ENCODE peak calls at places on chromosomes 1 and 21, in seven cellular contexts. Q is caudate nucleus, X is left ventricle myocardium inferior, U is neuronal stem cell, O is breast epithelium, J is body of pancreas, D is hepatocyte. G is an unnamed sample.

GRCh38 chr21:36470294-36470693 is 9.6 kb downstream of the CLDN14 start:
- DNase-seq in Q (no peak), X (no peak), U (no peak), O (no peak), J (no peak), D (no peak), G (no peak)

GRCh38 chr1:173149887-173150286 is 57.2 kb downstream of the TNFSF4 start:
- DNase-seq in Q (no peak), X (no peak), U (no peak), O (no peak), J (no peak), D (peak), G (no peak)

GRCh38 chr1:1072299-1072848 is 1.7 kb downstream of the RNF223 start:
- DNase-seq in Q (no peak), X (no peak), U (no peak), O (no peak), J (no peak), D (no peak), G (no peak)

GRCh38 chr21:42724226-42724920 is 71.0 kb downstream of the PDE9A start:
- DNase-seq in Q (no peak), X (no peak), U (no peak), O (no peak), J (no peak), D (peak), G (no peak)

GRCh38 chr1:169879034-169879835 is 14.5 kb downstream of the SCYL3 start:
- DNase-seq in Q (no peak), X (no peak), U (no peak), O (no peak), J (no peak), D (no peak), G (no peak)

GRCh38 chr1:214445846-214446614 is 105.4 kb downstream of the PTPN14 start:
- DNase-seq in Q (no peak), X (no peak), U (no peak), O (no peak), J (no peak), D (peak), G (no peak)

GRCh38 chr1:71565831-71566230 is 485.0 kb upstream of the ZRANB2 start:
- DNase-seq in Q (no peak), X (no peak), U (no peak), O (no peak), J (no peak), D (no peak), G (no peak)

GRCh38 chr1:203406446-203407045 is 55.6 kb upstream of the FMOD start:
- DNase-seq in Q (no peak), X (peak), U (no peak), O (no peak), J (no peak), D (no peak), G (no peak)

GRCh38 chr1:89633745-89634625 is 1.1 kb downstream of the LRRC8C start:
- DNase-seq in Q (no peak), X (no peak), U (peak), O (peak), J (no peak), D (peak), G (peak)

GRCh38 chr1:206503591-206504362 is 3.6 kb upstream of the RASSF5 start:
- DNase-seq in Q (no peak), X (no peak), U (no peak), O (no peak), J (no peak), D (peak), G (no peak)

GRCh38 chr1:50981741-50982140 is 11.7 kb downstream of the CDKN2C start:
- DNase-seq in Q (no peak), X (no peak), U (no peak), O (no peak), J (no peak), D (no peak), G (no peak)

GRCh38 chr1:151992345-151993083 is 1.1 kb downstream of the S100A10 start:
- DNase-seq in Q (no peak), X (peak), U (no peak), O (peak), J (peak), D (peak), G (no peak)

GRCh38 chr21:45292399-45293213 is 4.9 kb upstream of the POFUT2 start:
- DNase-seq in Q (peak), X (peak), U (peak), O (peak), J (peak), D (peak), G (peak)

GRCh38 chr1:33601751-33602150 is 129.3 kb downstream of the ZSCAN20 start:
- DNase-seq in Q (no peak), X (no peak), U (no peak), O (no peak), J (no peak), D (no peak), G (no peak)

GRCh38 chr1:171811671-171812070 is 29.6 kb upstream of the DNM3 start:
- DNase-seq in Q (no peak), X (no peak), U (no peak), O (no peak), J (no peak), D (no peak), G (no peak)

GRCh38 chr1:67722292-67722944 is 37.4 kb downstream of the GADD45A start:
- DNase-seq in Q (no peak), X (no peak), U (no peak), O (no peak), J (no peak), D (no peak), G (no peak)

GRCh38 chr1:155607708-155608107 is 2.3 kb upstream of the MSTO1 start:
- DNase-seq in Q (no peak), X (no peak), U (no peak), O (no peak), J (no peak), D (no peak), G (peak)

GRCh38 chr1:42690477-42691156 is 8.4 kb downstream of the YBX1 start:
- DNase-seq in Q (no peak), X (no peak), U (no peak), O (no peak), J (no peak), D (no peak), G (no peak)

GRCh38 chr1:4745560-4745959 is 91.2 kb downstream of the AJAP1 start:
- DNase-seq in Q (no peak), X (no peak), U (no peak), O (no peak), J (no peak), D (no peak), G (peak)

GRCh38 chr1:193432979-193433587 is 246.7 kb upstream of the B3GALT2 start:
- DNase-seq in Q (no peak), X (no peak), U (no peak), O (no peak), J (no peak), D (no peak), G (no peak)

GRCh38 chr1:98903726-98904125 is 100.9 kb downstream of the PLPPR5 start:
- DNase-seq in Q (no peak), X (no peak), U (no peak), O (no peak), J (no peak), D (no peak), G (no peak)

GRCh38 chr1:223189903-223190724 is 47.1 kb upstream of the TLR5 start:
- DNase-seq in Q (no peak), X (no peak), U (no peak), O (no peak), J (no peak), D (no peak), G (peak)

GRCh38 chr1:209989525-209989924 is 51.5 kb downstream of the SYT14 start:
- DNase-seq in Q (no peak), X (no peak), U (no peak), O (no peak), J (no peak), D (peak), G (peak)

GRCh38 chr21:45828580-45829565 is 152.7 kb upstream of the COL6A1 start:
- DNase-seq in Q (no peak), X (no peak), U (no peak), O (no peak), J (no peak), D (peak), G (no peak)

GRCh38 chr21:22476726-22477646 is 1478.8 kb downstream of the NCAM2 start:
- DNase-seq in Q (no peak), X (no peak), U (no peak), O (no peak), J (no peak), D (no peak), G (no peak)

GRCh38 chr21:46226920-46227599 is 1.5 kb downstream of the LSS start:
- DNase-seq in Q (no peak), X (no peak), U (no peak), O (no peak), J (no peak), D (peak), G (peak)

GRCh38 chr1:119475866-119476439 is 31.1 kb upstream of the HSD3B1 start:
- DNase-seq in Q (no peak), X (peak), U (peak), O (peak), J (peak), D (peak), G (peak)

GRCh38 chr1:156926175-156926574 is 5.7 kb downstream of the LRRC71 start:
- DNase-seq in Q (no peak), X (peak), U (no peak), O (peak), J (no peak), D (peak), G (no peak)

GRCh38 chr1:51518730-51519047 is 377 bp downstream of the EPS15 start:
- DNase-seq in Q (no peak), X (peak), U (no peak), O (peak), J (peak), D (peak), G (peak)

GRCh38 chr1:160797861-160798273 is 1.9 kb downstream of the LY9 start:
- DNase-seq in Q (no peak), X (no peak), U (no peak), O (no peak), J (no peak), D (no peak), G (peak)

GRCh38 chr1:198542632-198543031 is 2.2 kb upstream of the ATP6V1G3 start:
- DNase-seq in Q (no peak), X (no peak), U (no peak), O (no peak), J (no peak), D (no peak), G (no peak)

GRCh38 chr1:31238986-31239613 is 587 bp downstream of the NKAIN1 start:
- DNase-seq in Q (no peak), X (no peak), U (peak), O (no peak), J (no peak), D (peak), G (no peak)

GRCh38 chr1:30232288-30232899 is 491.0 kb downstream of the MATN1 start:
- DNase-seq in Q (no peak), X (no peak), U (no peak), O (no peak), J (no peak), D (peak), G (peak)

GRCh38 chr21:42532466-42533181 is 19.0 kb downstream of the SLC37A1 start:
- DNase-seq in Q (peak), X (peak), U (no peak), O (no peak), J (no peak), D (no peak), G (no peak)

GRCh38 chr1:57277681-57278080 is 146.2 kb downstream of the DAB1 start:
- DNase-seq in Q (no peak), X (no peak), U (no peak), O (no peak), J (no peak), D (no peak), G (no peak)

GRCh38 chr21:33205476-33205875 is 24.3 kb upstream of the IFNAR2 start:
- DNase-seq in Q (no peak), X (no peak), U (no peak), O (no peak), J (no peak), D (no peak), G (no peak)

GRCh38 chr1:163039694-163040093 is 29.5 kb upstream of the RGS4 start:
- DNase-seq in Q (no peak), X (no peak), U (no peak), O (no peak), J (no peak), D (no peak), G (no peak)

GRCh38 chr1:9350011-9350907 is 57.6 kb downstream of the SPSB1 start:
- DNase-seq in Q (no peak), X (peak), U (no peak), O (no peak), J (no peak), D (no peak), G (no peak)

GRCh38 chr1:86500731-86501130 is 32.0 kb downstream of the CLCA1 start:
- DNase-seq in Q (no peak), X (no peak), U (no peak), O (no peak), J (no peak), D (no peak), G (no peak)

GRCh38 chr1:9920606-9921005 is 10.5 kb upstream of the CTNNBIP1 start:
- DNase-seq in Q (no peak), X (no peak), U (no peak), O (no peak), J (no peak), D (no peak), G (no peak)

GRCh38 chr1:19689131-19689757 is 24.6 kb downstream of the HTR6 start:
- DNase-seq in Q (no peak), X (no peak), U (no peak), O (no peak), J (no peak), D (no peak), G (no peak)
- H3K27ac ChIP-seq in Q (peak), X (no peak), U (no peak), O (no peak), J (no peak), D (no peak), G (no peak)

GRCh38 chr1:179095377-179095776 is 13.5 kb downstream of the TOR3A start:
- DNase-seq in Q (no peak), X (no peak), U (no peak), O (no peak), J (no peak), D (no peak), G (no peak)
- H3K27ac ChIP-seq in Q (no peak), X (peak), U (no peak), O (peak), J (no peak), D (no peak), G (no peak)

GRCh38 chr1:15067148-15067547 is 86.4 kb upstream of the TMEM51 start:
- DNase-seq in Q (no peak), X (no peak), U (no peak), O (no peak), J (no peak), D (no peak), G (no peak)

GRCh38 chr1:15068152-15068551 is 85.4 kb upstream of the TMEM51 start:
- DNase-seq in Q (no peak), X (no peak), U (no peak), O (no peak), J (no peak), D (no peak), G (no peak)

GRCh38 chr1:15071936-15072335 is 81.6 kb upstream of the TMEM51 start:
- DNase-seq in Q (no peak), X (no peak), U (no peak), O (no peak), J (no peak), D (no peak), G (no peak)

GRCh38 chr1:15068997-15069396 is 84.5 kb upstream of the TMEM51 start:
- DNase-seq in Q (no peak), X (no peak), U (no peak), O (no peak), J (no peak), D (no peak), G (no peak)

DNA sequence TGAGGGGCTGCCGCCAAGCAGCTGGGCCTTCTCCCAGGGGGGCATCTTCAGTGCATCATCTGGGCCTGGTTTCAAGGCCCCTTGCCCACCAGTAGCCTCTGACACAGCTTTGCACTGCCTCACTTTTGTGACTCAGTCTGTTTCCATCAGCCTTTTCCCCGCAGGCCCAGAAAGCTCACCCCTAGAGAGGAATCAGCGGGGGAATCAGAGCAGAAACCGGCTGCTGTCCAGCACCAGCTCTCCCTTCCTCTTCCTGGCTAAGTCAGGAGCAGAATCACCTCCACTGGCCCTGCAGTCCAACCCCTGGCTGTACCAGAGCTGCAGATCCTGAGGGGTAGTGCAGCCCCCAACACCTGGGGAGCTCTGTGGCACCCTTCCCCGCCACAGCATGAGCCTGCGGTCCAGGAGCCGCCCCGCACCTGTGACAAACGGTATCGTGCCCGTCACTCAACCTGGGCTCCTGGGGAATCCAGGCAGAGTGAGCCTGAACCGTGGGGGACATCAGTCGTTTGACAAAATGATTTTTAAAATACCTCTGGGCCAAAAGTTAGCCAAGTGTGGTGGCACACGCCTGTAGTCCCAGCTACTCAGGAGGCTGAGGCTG is 83.3 kb upstream of the TMEM51 start:
- DNase-seq in Q (no peak), X (no peak), U (no peak), O (no peak), J (no peak), D (no peak), G (no peak)
- H3K27ac ChIP-seq in Q (no peak), X (no peak), U (no peak), O (no peak), J (no peak), D (no peak), G (no peak)

GRCh38 chr1:40382110-40382464 is 8.6 kb downstream of the SMAP2 start:
- DNase-seq in Q (no peak), X (no peak), U (no peak), O (no peak), J (no peak), D (no peak), G (no peak)

GRCh38 chr1:40381268-40382109 is 8.0 kb downstream of the SMAP2 start:
- DNase-seq in Q (no peak), X (no peak), U (no peak), O (no peak), J (no peak), D (no peak), G (peak)

GRCh38 chr1:40379785-40380452 is 6.4 kb downstream of the SMAP2 start:
- DNase-seq in Q (no peak), X (no peak), U (no peak), O (no peak), J (no peak), D (no peak), G (no peak)

GRCh38 chr1:40382601-40383000 is 9.1 kb downstream of the SMAP2 start:
- DNase-seq in Q (no peak), X (no peak), U (no peak), O (no peak), J (peak), D (no peak), G (no peak)

GRCh38 chr1:40380817-40381216 is 7.3 kb downstream of the SMAP2 start:
- DNase-seq in Q (no peak), X (no peak), U (no peak), O (no peak), J (no peak), D (no peak), G (no peak)
- H3K27ac ChIP-seq in Q (peak), X (peak), U (no peak), O (peak), J (no peak), D (no peak), G (peak)

G was measured in MM.1S.